ENCODE peak calls at places on chromosomes 13 and 19, in six cellular contexts. C, I, R, M, A and Q are unnamed samples.

GRCh38 chr13:34162545-34162936 is 344.6 kb downstream of the RFC3 start:
- DNase-seq in C (no peak), I (no peak), R (no peak), M (no peak), A (no peak), Q (no peak)

GRCh38 chr13:44676534-44676933 is 100.4 kb upstream of the TSC22D1 start:
- DNase-seq in C (no peak), I (no peak), R (no peak), M (no peak), A (no peak), Q (no peak)

GRCh38 chr13:108176685-108177274 is 38.6 kb downstream of the LIG4 start:
- DNase-seq in C (no peak), I (no peak), R (no peak), M (peak), A (no peak), Q (peak)

GRCh38 chr19:47274891-47275865 is 493 bp downstream of the INAFM1 start:
- DNase-seq in C (no peak), I (no peak), R (no peak), M (peak), A (no peak), Q (no peak)

GRCh38 chr19:45884682-45885555 is 1.0 kb downstream of the IRF2BP1 start:
- DNase-seq in C (no peak), I (no peak), R (no peak), M (no peak), A (no peak), Q (no peak)

GRCh38 chr13:33016414-33017409 is at the start of gene KL:
- DNase-seq in C (no peak), I (no peak), R (no peak), M (peak), A (no peak), Q (no peak)

GRCh38 chr19:489418-490196 is 6.7 kb upstream of the MADCAM1 start:
- DNase-seq in C (no peak), I (no peak), R (no peak), M (peak), A (peak), Q (no peak)

GRCh38 chr19:39053276-39054090 is 21.1 kb upstream of the FBXO27 start:
- DNase-seq in C (no peak), I (no peak), R (no peak), M (no peak), A (no peak), Q (no peak)

GRCh38 chr19:7541481-7541824 is 5.9 kb downstream of the PNPLA6 start:
- DNase-seq in C (no peak), I (no peak), R (no peak), M (no peak), A (no peak), Q (no peak)

GRCh38 chr19:42284066-42284501 is 15.0 kb downstream of the CIC start:
- DNase-seq in C (no peak), I (peak), R (no peak), M (peak), A (peak), Q (peak)

GRCh38 chr19:18097217-18097992 is at the start of gene MAST3:
- DNase-seq in C (peak), I (peak), R (no peak), M (peak), A (peak), Q (peak)

GRCh38 chr13:21060063-21060826 is 1.1 kb downstream of the LATS2 start:
- DNase-seq in C (no peak), I (peak), R (no peak), M (no peak), A (no peak), Q (peak)

GRCh38 chr13:113937073-113937472 is 36.8 kb downstream of the C13orf46 start:
- DNase-seq in C (no peak), I (no peak), R (no peak), M (no peak), A (no peak), Q (no peak)

GRCh38 chr19:50796128-50796633 is 6.0 kb downstream of the ACP4 start:
- DNase-seq in C (no peak), I (no peak), R (no peak), M (no peak), A (no peak), Q (no peak)

GRCh38 chr19:55670280-55671053 is 4.6 kb upstream of the EPN1 start:
- DNase-seq in C (no peak), I (no peak), R (no peak), M (no peak), A (no peak), Q (no peak)

GRCh38 chr19:3760871-3761361 is 576 bp downstream of the APBA3 start:
- DNase-seq in C (no peak), I (no peak), R (no peak), M (no peak), A (no peak), Q (no peak)

GRCh38 chr13:59710416-59710815 is 453.3 kb downstream of the DIAPH3 start:
- DNase-seq in C (no peak), I (no peak), R (no peak), M (no peak), A (no peak), Q (no peak)

GRCh38 chr19:29492761-29493160 is 33.0 kb upstream of the VSTM2B start:
- DNase-seq in C (no peak), I (no peak), R (no peak), M (no peak), A (no peak), Q (no peak)

GRCh38 chr19:10568444-10568825 is 344 bp downstream of the CDKN2D start:
- DNase-seq in C (no peak), I (peak), R (no peak), M (peak), A (no peak), Q (no peak)

GRCh38 chr19:52492201-52492960 is 35.1 kb upstream of the ZNF808 start:
- DNase-seq in C (no peak), I (no peak), R (no peak), M (no peak), A (no peak), Q (no peak)